ENCODE peak calls at places on chromosomes 11 and 22, in eight cellular contexts. C, S, P, Q, O, H, W and T are unnamed samples.

GRCh38 chr22:50202130-50202671 is 1.4 kb downstream of the SELENOO start:
- DNase-seq in C (no peak), S (no peak), P (no peak), Q (no peak), O (no peak), H (no peak), W (no peak), T (no peak)

GRCh38 chr22:50191041-50191740 is 5.5 kb downstream of the TRABD start:
- DNase-seq in C (no peak), S (peak; percentile 70), P (no peak), Q (peak; percentile 51), O (no peak), H (no peak), W (peak; percentile 41), T (no peak)

GRCh38 chr11:104637652-104638170 is 260.5 kb downstream of the CASP12 start:
- DNase-seq in C (no peak), S (no peak), P (no peak), Q (no peak), O (no peak), H (no peak), W (no peak), T (no peak)

GRCh38 chr11:36822829-36823228 is 224.8 kb upstream of the RAG2 start:
- DNase-seq in C (no peak), S (no peak), P (no peak), Q (no peak), O (no peak), H (no peak), W (no peak), T (no peak)

GRCh38 chr22:11627436-11627797 is 3900.6 kb upstream of the OR11H1 start:
- DNase-seq in C (no peak), S (no peak), P (no peak), Q (peak; percentile 26), O (no peak), H (peak; percentile 64), W (no peak), T (no peak)

GRCh38 chr11:2779499-2779980 is 79.7 kb upstream of the KCNQ1OT1 start:
- DNase-seq in C (no peak), S (no peak), P (no peak), Q (no peak), O (no peak), H (no peak), W (peak; percentile 17), T (no peak)

GRCh38 chr11:95149659-95150294 is 60.1 kb downstream of the ENDOD1 start:
- DNase-seq in C (peak; percentile 35), S (no peak), P (peak; percentile 84), Q (peak; percentile 60), O (no peak), H (no peak), W (peak; percentile 31), T (peak; percentile 40)

GRCh38 chr11:120352405-120352804 is 16.2 kb downstream of the ARHGEF12 start:
- DNase-seq in C (no peak), S (no peak), P (peak; percentile 73), Q (no peak), O (no peak), H (no peak), W (no peak), T (no peak)

GRCh38 chr11:76568144-76568543 is 102.4 kb downstream of the LRRC32 start:
- DNase-seq in C (no peak), S (no peak), P (no peak), Q (no peak), O (no peak), H (no peak), W (no peak), T (no peak)

GRCh38 chr11:76568621-76569020 is 101.9 kb downstream of the LRRC32 start:
- DNase-seq in C (no peak), S (no peak), P (no peak), Q (no peak), O (no peak), H (no peak), W (no peak), T (no peak)

GRCh38 chr11:76564400-76564799 is 106.1 kb downstream of the LRRC32 start:
- DNase-seq in C (no peak), S (no peak), P (no peak), Q (no peak), O (no peak), H (no peak), W (no peak), T (no peak)

GRCh38 chr11:76567261-76567660 is 103.3 kb downstream of the LRRC32 start:
- DNase-seq in C (no peak), S (no peak), P (no peak), Q (no peak), O (no peak), H (no peak), W (no peak), T (no peak)

GRCh38 chr11:76566811-76567210 is 103.7 kb downstream of the LRRC32 start:
- DNase-seq in C (no peak), S (no peak), P (no peak), Q (no peak), O (no peak), H (no peak), W (no peak), T (no peak)
- H3K4me3 ChIP-seq in C (no peak overlapping the region), S (no peak overlapping the region), P (no peak overlapping the region), Q (no peak overlapping the region), O (no peak overlapping the region), H (no peak overlapping the region), W (no peak overlapping the region), T (no peak overlapping the region)

GRCh38 chr11:68481579-68482240 is 21.2 kb downstream of the PPP6R3 start:
- DNase-seq in C (no peak), S (no peak), P (no peak), Q (no peak), O (no peak), H (no peak), W (no peak), T (no peak)

GRCh38 chr11:68480193-68480592 is 19.6 kb downstream of the PPP6R3 start:
- DNase-seq in C (no peak), S (no peak), P (no peak), Q (no peak), O (no peak), H (no peak), W (no peak), T (no peak)

GRCh38 chr11:68480855-68481510 is 20.4 kb downstream of the PPP6R3 start:
- DNase-seq in C (no peak), S (no peak), P (no peak), Q (no peak), O (no peak), H (no peak), W (no peak), T (no peak)

DNA sequence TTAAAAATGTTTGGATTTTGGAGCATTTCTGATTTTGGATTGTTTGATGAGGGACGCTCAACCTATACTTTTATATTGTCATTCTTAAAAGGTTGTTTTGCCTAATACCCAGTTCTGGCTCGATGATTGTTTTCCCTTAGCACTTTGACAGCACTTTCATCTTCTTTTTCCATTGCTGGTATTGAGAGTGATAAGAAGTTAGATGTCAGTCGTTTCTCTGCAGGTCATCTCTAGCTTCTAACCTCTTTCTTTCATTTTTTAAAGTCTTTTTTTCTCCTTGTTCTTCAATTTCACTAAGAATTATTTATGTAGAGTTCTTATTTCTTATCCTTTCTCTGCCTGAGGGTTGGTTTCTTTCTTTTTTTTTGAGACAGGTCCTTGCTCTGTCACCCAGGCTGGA is 18.8 kb downstream of the PPP6R3 start:
- DNase-seq in C (no peak), S (no peak), P (no peak), Q (no peak), O (no peak), H (no peak), W (no peak), T (no peak)
- H3K4me1 ChIP-seq in C (peaks cover 16% of the 10 kb centered on the region), S (peaks cover 34% of the 10 kb centered on the region), P (no peaks in the 10 kb centered on the region), Q (peaks cover 25% of the 10 kb centered on the region), O (peaks cover 37% of the 10 kb centered on the region), H (peaks cover 21% of the 10 kb centered on the region), W (peaks cover 50% of the 10 kb centered on the region), T (no peaks in the 10 kb centered on the region)

DNA sequence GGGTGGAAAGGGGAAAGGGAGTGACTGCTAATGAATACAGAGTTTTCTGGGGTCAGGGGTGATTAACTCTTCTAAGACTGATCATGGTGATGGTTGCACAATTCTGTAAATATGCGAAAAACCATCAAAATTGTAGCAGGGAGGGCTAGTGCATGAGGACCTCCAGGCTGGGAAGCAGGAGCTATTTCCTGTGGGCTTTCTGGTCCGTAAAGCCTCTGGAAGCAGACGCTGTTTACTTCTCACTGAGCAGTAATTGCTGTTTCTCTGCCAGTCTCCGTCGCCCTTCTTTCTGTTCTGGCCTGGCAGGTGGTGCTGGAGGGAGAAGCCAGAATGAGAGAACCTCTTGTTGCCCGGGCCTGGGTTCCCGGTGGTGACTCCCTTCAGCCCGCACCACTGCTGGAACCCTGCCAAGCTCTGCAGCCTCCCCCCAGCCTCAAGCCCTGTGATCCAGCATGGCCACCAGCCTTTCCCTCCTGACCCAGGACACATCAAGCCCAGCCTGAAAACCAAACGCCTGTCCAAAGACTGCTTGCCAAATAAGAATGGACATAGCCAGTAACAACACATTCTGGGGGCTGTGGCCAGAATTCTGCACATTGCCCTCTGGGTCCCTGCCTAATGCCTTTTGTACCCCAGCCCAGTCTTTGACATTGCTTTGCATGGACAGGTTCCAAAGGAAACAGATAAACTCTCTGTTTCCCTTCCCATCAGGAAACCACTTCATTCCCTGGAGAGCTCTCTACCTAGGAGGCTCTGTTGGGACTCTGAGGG is 201.0 kb upstream of the NAV2 start:
- DNase-seq in C (peak; percentile 23), S (no peak), P (no peak), Q (no peak), O (peak; percentile 29), H (peak; percentile 66), W (peak; percentile 37), T (peak; percentile 19)
- H3K4me3 ChIP-seq in C (no peak overlapping the region), S (no peak overlapping the region), P (no peak overlapping the region), Q (no peak overlapping the region), O (peak overlapping the region; percentile 47), H (no peak overlapping the region), W (no peak overlapping the region), T (no peak overlapping the region)

GRCh38 chr11:65915821-65916251 is 3.0 kb downstream of the C11orf68 start:
- DNase-seq in C (peak; percentile 63), S (no peak), P (no peak), Q (peak; percentile 67), O (peak; percentile 87), H (peak; percentile 78), W (peak; percentile 92), T (peak; percentile 89)

GRCh38 chr11:65915101-65915820 is 3.6 kb downstream of the C11orf68 start:
- DNase-seq in C (no peak), S (no peak), P (no peak), Q (no peak), O (no peak), H (no peak), W (no peak), T (no peak)

GRCh38 chr11:65912840-65913239 is 6.0 kb downstream of the C11orf68 start:
- DNase-seq in C (no peak), S (no peak), P (no peak), Q (no peak), O (no peak), H (no peak), W (no peak), T (no peak)

GRCh38 chr11:65907878-65908277 is 7.7 kb upstream of the FOSL1 start:
- DNase-seq in C (no peak), S (no peak), P (no peak), Q (no peak), O (no peak), H (no peak), W (no peak), T (no peak)

DNA sequence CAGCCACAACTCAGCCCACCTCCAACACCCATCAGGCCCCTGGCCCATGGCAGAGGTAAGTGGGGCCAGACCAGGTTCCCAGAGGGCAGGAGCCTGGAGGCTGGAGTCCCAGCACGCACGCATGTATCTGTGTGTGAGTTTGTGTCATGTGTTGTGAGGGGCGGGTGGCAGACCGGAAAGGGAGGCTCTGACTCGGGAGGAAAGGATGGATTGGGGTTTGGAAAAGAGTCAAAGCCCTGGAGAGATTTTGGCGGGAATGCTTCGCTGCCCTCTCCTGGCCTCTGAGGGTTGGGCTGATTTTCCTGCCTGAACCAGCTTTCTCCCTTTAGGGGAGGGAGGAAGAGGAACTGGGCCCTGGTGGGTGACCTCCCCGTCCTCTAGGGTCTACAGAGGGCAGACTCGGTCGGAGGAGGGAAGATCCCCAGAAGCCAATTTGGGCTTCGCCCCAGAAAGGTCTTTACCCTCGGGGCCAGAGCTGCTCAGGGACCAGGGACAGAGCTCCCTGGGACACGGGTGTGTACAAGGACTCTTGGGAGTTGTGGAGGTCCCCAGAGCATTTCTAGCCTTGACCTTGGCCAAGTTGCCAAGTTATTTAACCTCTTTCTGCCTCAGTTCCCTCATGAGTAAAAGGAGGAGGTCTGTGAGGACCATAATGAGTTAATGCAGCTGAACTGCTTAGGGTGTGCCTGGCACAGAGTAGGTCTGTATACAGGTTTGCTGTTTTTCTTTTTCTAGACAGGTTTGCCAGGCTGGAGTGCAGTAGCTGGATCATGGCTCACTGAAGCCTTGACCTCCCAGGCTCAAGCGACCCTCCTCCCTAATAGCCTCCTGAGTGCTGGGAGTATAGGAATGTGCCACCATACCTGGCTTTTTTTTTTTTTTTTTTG is 6.9 kb downstream of the C11orf68 start:
- DNase-seq in C (no peak), S (no peak), P (peak; percentile 65), Q (peak; percentile 41), O (no peak), H (no peak), W (peak; percentile 67), T (peak; percentile 79)
- H3K4me1 ChIP-seq in C (peaks cover 32% of the 10 kb centered on the region), S (peaks cover 13% of the 10 kb centered on the region), P (peaks cover 8% of the 10 kb centered on the region), Q (peaks cover 20% of the 10 kb centered on the region), O (peaks cover 42% of the 10 kb centered on the region), H (peaks cover 34% of the 10 kb centered on the region), W (peaks cover 39% of the 10 kb centered on the region), T (peaks cover 5% of the 10 kb centered on the region)